ENCODE peak calls at places on chromosome 10, in nine cellular contexts. L is suprapubic skin, S is WTC11, H is cardiac fibroblast, I is omental fat pad, T is GM13977, M is dorsolateral prefrontal cortex, Q is stomach, P is IMR-90. Z is an unnamed sample.

GRCh38 chr10:7085147-7085912 is 325.5 kb downstream of the SFMBT2 start:
- DNase-seq in L (no peak), S (no peak), H (peak; percentile 3), I (no peak), T (no peak), M (no peak), Q (no peak), P (peak; percentile 64), Z (no peak)

GRCh38 chr10:47260505-47261111 is 39.4 kb upstream of the GDF10 start:
- DNase-seq in L (no peak), S (no peak), H (no peak), I (no peak), T (no peak), M (no peak), Q (no peak), P (no peak), Z (peak; percentile 66)

GRCh38 chr10:89440262-89440661 is 25.9 kb downstream of the IFIT5 start:
- DNase-seq in L (no peak), S (no peak), H (no peak), I (no peak), T (no peak), M (no peak), Q (no peak), P (no peak), Z (no peak)

GRCh38 chr10:64196638-64197315 is 675.6 kb downstream of the REEP3 start:
- DNase-seq in L (no peak), S (no peak), H (no peak), I (no peak), T (no peak), M (no peak), Q (no peak), P (no peak), Z (peak; percentile 82)

GRCh38 chr10:86261933-86262665 is 104.5 kb downstream of the GRID1 start:
- DNase-seq in L (peak; percentile 62), S (peak; percentile 66), H (no peak), I (no peak), T (peak; percentile 82), M (peak; percentile 52), Q (peak; percentile 42), P (no peak), Z (peak; percentile 80)

GRCh38 chr10:99426689-99427088 is 3.7 kb downstream of the GOT1 start:
- DNase-seq in L (no peak), S (no peak), H (no peak), I (no peak), T (no peak), M (no peak), Q (no peak), P (no peak), Z (no peak)

GRCh38 chr10:43774234-43774769 is 125.6 kb upstream of the ZNF32 start:
- DNase-seq in L (no peak), S (no peak), H (no peak), I (no peak), T (no peak), M (no peak), Q (no peak), P (no peak), Z (no peak)

GRCh38 chr10:109740436-109740835 is 182.9 kb downstream of the XPNPEP1 start:
- DNase-seq in L (peak; percentile 68), S (no peak), H (no peak), I (no peak), T (no peak), M (no peak), Q (no peak), P (no peak), Z (no peak)

GRCh38 chr10:71398991-71399375 is 2.3 kb downstream of the CDH23 start:
- DNase-seq in L (no peak), S (no peak), H (no peak), I (no peak), T (no peak), M (no peak), Q (no peak), P (no peak), Z (peak; percentile 44)

GRCh38 chr10:21180604-21181003 is 283.5 kb upstream of the NEBL start:
- DNase-seq in L (no peak), S (no peak), H (no peak), I (no peak), T (no peak), M (no peak), Q (no peak), P (no peak), Z (no peak)

GRCh38 chr10:14971867-14972448 is 12.8 kb downstream of the MEIG1 start:
- DNase-seq in L (no peak), S (peak; percentile 61), H (peak; percentile 51), I (no peak), T (no peak), M (no peak), Q (peak; percentile 45), P (no peak), Z (no peak)

GRCh38 chr10:52755297-52756062 is 17.1 kb downstream of the MBL2 start:
- DNase-seq in L (no peak), S (no peak), H (peak; percentile 76), I (no peak), T (no peak), M (no peak), Q (no peak), P (peak; percentile 70), Z (peak; percentile 49)

GRCh38 chr10:74189999-74190421 is 39.0 kb downstream of the ADK start:
- DNase-seq in L (no peak), S (no peak), H (peak; percentile 84), I (no peak), T (peak; percentile 39), M (no peak), Q (no peak), P (peak; percentile 93), Z (no peak)

GRCh38 chr10:109886788-109887155 is 36.5 kb downstream of the XPNPEP1 start:
- DNase-seq in L (no peak), S (no peak), H (no peak), I (no peak), T (no peak), M (no peak), Q (no peak), P (peak; percentile 26), Z (no peak)

GRCh38 chr10:113958631-113959382 is 84.9 kb upstream of the ADRB1 start:
- DNase-seq in L (no peak), S (no peak), H (peak; percentile 90), I (no peak), T (peak; percentile 25), M (peak; percentile 54), Q (peak; percentile 46), P (peak; percentile 93), Z (peak; percentile 88)

GRCh38 chr10:122128357-122128756 is 139.4 kb downstream of the TACC2 start:
- DNase-seq in L (no peak), S (no peak), H (peak; percentile 63), I (no peak), T (no peak), M (no peak), Q (peak; percentile 44), P (peak; percentile 44), Z (no peak)

GRCh38 chr10:53839437-53840039 is 961.5 kb downstream of the PCDH15 start:
- DNase-seq in L (no peak), S (no peak), H (peak; percentile 34), I (no peak), T (no peak), M (no peak), Q (no peak), P (peak; percentile 15), Z (no peak)
- TF ChIP-seq CTCF in L (no peak), S (peak; percentile 21), H (peak; percentile 26), I (no peak), T (peak; percentile 34), M (peak; percentile 71), Q (peak; percentile 26), P (peak; percentile 42), Z (peak; percentile 62)

GRCh38 chr10:98101366-98101765 is 33.1 kb upstream of the R3HCC1L start:
- DNase-seq in L (no peak), S (no peak), H (no peak), I (no peak), T (no peak), M (no peak), Q (no peak), P (no peak), Z (no peak)
- TF ChIP-seq CTCF in L (no peak), S (no peak), H (no peak), I (no peak), T (no peak), M (no peak), Q (no peak), P (no peak), Z (no peak)

DNA sequence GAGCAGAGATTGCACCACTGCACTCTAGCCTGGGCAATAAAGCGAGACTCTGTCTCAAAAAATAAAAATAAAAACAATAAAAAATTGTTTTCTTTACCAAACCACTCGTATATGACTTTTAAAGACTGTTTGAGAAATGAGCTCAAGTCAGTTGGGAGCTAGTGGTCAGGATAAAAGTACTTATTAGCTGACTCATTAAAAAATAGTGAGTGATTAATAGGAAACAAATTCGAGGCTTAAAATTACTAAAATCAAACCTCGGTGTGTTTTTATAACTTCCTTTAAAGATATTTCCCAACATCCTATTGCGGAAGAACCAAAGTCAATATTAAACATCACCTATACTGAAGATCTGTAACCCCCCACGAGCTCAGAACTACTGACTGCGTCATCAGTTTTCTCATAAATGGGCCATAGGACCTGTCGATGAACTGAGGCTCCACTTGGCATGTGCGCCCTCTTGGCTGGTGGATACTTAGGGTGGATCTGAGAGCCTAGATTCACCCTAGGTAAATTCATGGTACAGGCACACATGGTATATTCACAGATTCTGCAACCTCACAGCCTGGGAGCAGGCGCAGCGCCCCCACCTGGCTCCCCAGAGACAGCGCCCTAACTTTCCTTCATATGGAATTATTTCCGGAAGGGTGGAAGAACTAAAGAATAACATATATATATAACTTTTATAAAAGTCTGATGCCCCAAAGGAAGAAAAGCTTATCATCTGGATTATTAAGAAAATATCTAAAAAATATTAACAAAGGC is 9.2 kb downstream of the MKI67 start:
- DNase-seq in L (no peak), S (peak; percentile 28), H (no peak), I (no peak), T (no peak), M (no peak), Q (no peak), P (no peak), Z (no peak)
- TF ChIP-seq CTCF in L (no peak), S (peak; percentile 60), H (peak; percentile 10), I (no peak), T (peak; percentile 10), M (no peak), Q (no peak), P (no peak), Z (no peak)

GRCh38 chr10:48661441-48661840 is 23.2 kb upstream of the WDFY4 start:
- DNase-seq in L (no peak), S (no peak), H (no peak), I (no peak), T (no peak), M (no peak), Q (no peak), P (no peak), Z (no peak)

GRCh38 chr10:48658889-48659269 is 25.8 kb upstream of the WDFY4 start:
- DNase-seq in L (no peak), S (no peak), H (no peak), I (no peak), T (no peak), M (no peak), Q (no peak), P (no peak), Z (no peak)

GRCh38 chr10:48656928-48657327 is 27.7 kb upstream of the WDFY4 start:
- DNase-seq in L (no peak), S (no peak), H (no peak), I (no peak), T (no peak), M (no peak), Q (no peak), P (no peak), Z (peak; percentile 64)

GRCh38 chr10:48658243-48658888 is 26.3 kb upstream of the WDFY4 start:
- DNase-seq in L (peak; percentile 80), S (peak; percentile 87), H (peak; percentile 73), I (peak; percentile 74), T (peak; percentile 65), M (peak; percentile 88), Q (peak; percentile 81), P (peak; percentile 58), Z (peak; percentile 88)

GRCh38 chr10:48659790-48660189 is 24.9 kb upstream of the WDFY4 start:
- DNase-seq in L (no peak), S (no peak), H (peak; percentile 19), I (no peak), T (no peak), M (no peak), Q (no peak), P (no peak), Z (no peak)
- TF ChIP-seq CTCF in L (no peak), S (no peak), H (peak; percentile 34), I (no peak), T (peak; percentile 45), M (peak; percentile 58), Q (no peak), P (peak; percentile 26), Z (peak; percentile 52)